ENCODE peak calls at places on chromosomes 6 and 20, in six cellular contexts. U, J, I, O, H and Q are unnamed samples.

GRCh38 chr6:50924758-50925157 is 106.1 kb downstream of the TFAP2B start:
- DNase-seq in J (no peak), H (no peak), I (no peak), O (no peak), U (no peak), Q (no peak)

GRCh38 chr20:3082306-3082951 is 2.1 kb downstream of the AVP start:
- DNase-seq in H (no peak), J (no peak), U (no peak), O (peak; percentile 28), I (no peak), Q (no peak)

GRCh38 chr6:151325075-151326050 is 66.0 kb downstream of the ZBTB2 start:
- DNase-seq in O (peak; percentile 5), J (peak; percentile 60), I (peak; percentile 73), H (no peak), U (no peak), Q (no peak)

GRCh38 chr6:21137708-21138358 is 455.7 kb upstream of the SOX4 start:
- DNase-seq in I (peak; percentile 44), U (no peak), H (no peak), J (no peak), O (no peak), Q (no peak)

GRCh38 chr6:2072450-2072849 is 173.0 kb downstream of the GMDS start:
- DNase-seq in H (no peak), I (peak; percentile 15), U (no peak), O (no peak), J (no peak), Q (no peak)

GRCh38 chr20:32672982-32673727 is 586 bp downstream of the C20orf203 start:
- DNase-seq in J (no peak), O (peak; percentile 26), H (peak; percentile 30), U (no peak), I (no peak), Q (no peak)

GRCh38 chr6:100176321-100176950 is 182.4 kb upstream of the MCHR2 start:
- DNase-seq in I (peak; percentile 74), U (no peak), J (no peak), O (no peak), H (no peak), Q (no peak)

GRCh38 chr20:5095931-5096330 is 23.8 kb downstream of the PCNA start:
- DNase-seq in I (no peak), J (no peak), U (no peak), O (no peak), H (no peak), Q (no peak)

GRCh38 chr6:130622142-130622541 is 205.1 kb upstream of the SMLR1 start:
- DNase-seq in O (no peak), H (no peak), J (no peak), U (no peak), I (peak; percentile 69), Q (no peak)

GRCh38 chr6:154232013-154232920 is 124.3 kb downstream of the IPCEF1 start:
- DNase-seq in U (no peak), H (no peak), O (no peak), I (peak; percentile 39), J (no peak), Q (no peak)

GRCh38 chr6:43770417-43771209 is 602 bp downstream of the VEGFA start:
- DNase-seq in H (peak; percentile 22), J (peak; percentile 31), I (peak; percentile 69), U (peak; percentile 52), O (no peak), Q (peak; percentile 68)

GRCh38 chr6:87803784-87804183 is 101.8 kb upstream of the AKIRIN2 start:
- DNase-seq in I (no peak), U (no peak), O (no peak), H (no peak), J (no peak), Q (no peak)

GRCh38 chr6:108175592-108176279 is 9.9 kb downstream of the NR2E1 start:
- DNase-seq in U (no peak), J (no peak), H (no peak), I (no peak), O (no peak), Q (no peak)

GRCh38 chr6:32622545-32623401 is 14.4 kb upstream of the HLA-DQA1 start:
- DNase-seq in U (no peak), H (peak; percentile 33), O (peak; percentile 68), I (peak; percentile 28), J (no peak), Q (no peak)

GRCh38 chr6:140078552-140079126 is 704.2 kb upstream of the CITED2 start:
- DNase-seq in H (no peak), O (no peak), J (no peak), U (no peak), I (peak; percentile 92), Q (no peak)

GRCh38 chr6:45545416-45545815 is 167.7 kb upstream of the SUPT3H start:
- DNase-seq in O (no peak), J (no peak), I (no peak), H (no peak), U (no peak), Q (no peak)

GRCh38 chr6:134434019-134434949 is 116.4 kb upstream of the SGK1 start:
- DNase-seq in U (no peak), J (no peak), I (no peak), O (peak; percentile 45), H (no peak), Q (no peak)

GRCh38 chr6:105087571-105088211 is 92.1 kb downstream of the POPDC3 start:
- DNase-seq in J (no peak), O (peak; percentile 27), I (peak; percentile 69), U (no peak), H (peak; percentile 28), Q (no peak)

GRCh38 chr20:8932192-8933150 is 136.4 kb upstream of the PLCB4 start:
- DNase-seq in H (no peak), I (peak; percentile 67), U (no peak), J (no peak), O (no peak), Q (no peak)

GRCh38 chr6:33820243-33820642 is 16.4 kb upstream of the MLN start:
- DNase-seq in J (no peak), U (no peak), H (no peak), O (no peak), I (no peak), Q (no peak)

GRCh38 chr6:134080171-134080795 is 27.9 kb upstream of the SLC2A12 start:
- DNase-seq in U (no peak), J (no peak), I (no peak), O (no peak), H (no peak), Q (no peak)

GRCh38 chr6:135880066-135880972 is 28.8 kb downstream of the PDE7B start:
- DNase-seq in I (peak; percentile 76), O (peak; percentile 75), J (no peak), U (no peak), H (peak; percentile 64), Q (no peak)

GRCh38 chr6:130240232-130240631 is 17.5 kb upstream of the SAMD3 start:
- DNase-seq in I (peak; percentile 78), U (no peak), H (no peak), J (no peak), O (no peak), Q (no peak)

GRCh38 chr6:14200047-14200446 is 82.5 kb downstream of the CD83 start:
- DNase-seq in J (no peak), I (peak; percentile 54), U (no peak), H (no peak), O (no peak), Q (no peak)

GRCh38 chr20:50436052-50436656 is 74.0 kb upstream of the PTPN1 start:
- DNase-seq in I (no peak), H (no peak), U (no peak), O (no peak), J (no peak), Q (no peak)

GRCh38 chr6:162385980-162386379 is 341.6 kb downstream of the PRKN start:
- DNase-seq in H (no peak), J (no peak), I (no peak), U (no peak), O (no peak), Q (no peak)

DNA sequence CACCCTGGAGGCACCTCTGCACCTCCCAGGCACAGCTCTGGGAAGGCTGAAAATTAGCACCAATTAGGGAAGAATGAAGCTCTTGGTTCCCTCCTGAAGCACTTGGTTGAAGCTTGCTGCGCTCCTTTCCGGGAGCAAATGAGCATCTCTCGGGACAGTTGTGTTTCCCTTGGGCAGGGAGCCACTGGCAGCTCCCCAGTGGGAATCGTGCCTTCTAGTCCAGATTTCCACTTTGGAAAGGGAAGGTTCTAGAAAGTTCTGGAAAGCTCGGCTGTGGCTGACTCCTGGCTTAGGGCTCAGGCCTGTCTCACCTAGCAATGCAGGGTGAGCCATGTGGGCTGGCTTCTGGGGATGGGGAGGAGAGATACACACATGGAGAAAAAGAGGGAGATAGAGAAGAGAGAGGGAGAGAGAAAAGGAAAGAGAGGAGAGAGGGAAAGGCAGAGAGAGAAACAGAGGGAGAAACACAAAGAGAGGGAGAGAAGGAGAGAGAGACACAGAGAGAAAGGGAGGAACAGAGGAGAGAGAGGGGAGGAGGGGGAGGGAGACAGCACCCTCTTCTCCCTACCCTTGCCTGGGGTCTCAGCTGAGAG is 24.7 kb downstream of the NTSR1 start:
- DNase-seq in O (no peak), J (no peak), U (no peak), I (no peak), H (no peak), Q (no peak)
- H3K27ac ChIP-seq in O (no peak overlapping the region), J (no peak overlapping the region), U (peak overlapping the region; percentile 44), I (no peak overlapping the region), H (no peak overlapping the region), Q (no peak overlapping the region)

DNA sequence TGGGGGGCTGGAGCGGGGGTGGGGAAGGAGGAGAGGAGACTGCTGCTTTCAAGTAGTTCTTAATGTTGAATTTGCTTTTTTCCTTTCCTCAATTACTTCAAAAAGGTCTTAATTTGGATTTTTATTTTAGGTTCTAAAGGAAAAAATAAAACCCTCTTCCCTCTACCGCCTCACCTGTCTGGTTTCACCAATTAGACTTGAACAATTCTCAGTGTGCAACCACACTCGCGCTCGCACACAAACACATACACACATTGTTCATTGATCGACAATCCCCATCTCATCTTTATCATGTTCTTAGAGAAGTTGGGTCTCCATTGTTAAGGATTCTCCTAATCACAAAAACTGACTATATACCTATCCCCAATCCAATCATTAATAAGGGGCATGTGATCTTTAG is 97.3 kb downstream of the HFE start:
- DNase-seq in H (no peak), I (no peak), U (no peak), J (no peak), O (no peak), Q (no peak)
- H3K27ac ChIP-seq in H (no peak overlapping the region), I (no peak overlapping the region), U (no peak overlapping the region), J (peak overlapping the region; percentile 77), O (no peak overlapping the region), Q (no peak overlapping the region)

GRCh38 chr6:25576920-25577319 is 75.1 kb upstream of the SCGN start:
- DNase-seq in I (no peak), O (no peak), U (no peak), J (no peak), H (no peak), Q (peak; percentile 3)
- H3K27ac ChIP-seq in I (no peak overlapping the region), O (no peak overlapping the region), U (peak overlapping the region; percentile 14), J (no peak overlapping the region), H (no peak overlapping the region), Q (no peak overlapping the region)

GRCh38 chr6:149234051-149234962 is 83.2 kb upstream of the TAB2 start:
- DNase-seq in I (peak; percentile 52), J (no peak), O (peak; percentile 59), H (peak; percentile 33), U (no peak), Q (no peak)
- H3K27ac ChIP-seq in I (no peak overlapping the region), J (no peak overlapping the region), O (peak overlapping the region; percentile 8), H (peak overlapping the region; percentile 35), U (peak overlapping the region; percentile 22), Q (no peak overlapping the region)

GRCh38 chr6:156719395-156719719 is 57.8 kb upstream of the ARID1B start:
- DNase-seq in H (no peak), J (no peak), I (no peak), O (no peak), U (no peak), Q (no peak)
- H3K27ac ChIP-seq in H (peak overlapping the region; percentile 57), J (peak overlapping the region; percentile 89), I (no peak overlapping the region), O (peak overlapping the region; percentile 68), U (peak overlapping the region; percentile 94), Q (peak overlapping the region; percentile 82)

GRCh38 chr6:149392535-149392934 is 7.5 kb upstream of the SUMO4 start:
- DNase-seq in U (no peak), I (no peak), O (no peak), H (no peak), J (no peak), Q (no peak)
- H3K27ac ChIP-seq in U (no peak overlapping the region), I (no peak overlapping the region), O (no peak overlapping the region), H (no peak overlapping the region), J (no peak overlapping the region), Q (no peak overlapping the region)